ENCODE peak calls at places on chromosomes 4 and X, in four cellular contexts. One of them, this sample, is unnamed.

GRCh38 chrX:129654652-129655546 is at the start of gene APLN:
- DNase-seq in Calu3: peak
- DNase-seq in epithelial cell of proximal tubule: no peak
- DNase-seq in Daoy: peak
- DNase-seq in this sample: no peak

GRCh38 chrX:64536740-64537139 is 141.5 kb upstream of the MTMR8 start:
- DNase-seq in Calu3: no peak
- DNase-seq in epithelial cell of proximal tubule: no peak
- DNase-seq in Daoy: no peak
- DNase-seq in this sample: no peak

GRCh38 chr4:170497729-170498128 is 408.0 kb upstream of the AADAT start:
- DNase-seq in Calu3: no peak
- DNase-seq in epithelial cell of proximal tubule: no peak
- DNase-seq in Daoy: no peak
- DNase-seq in this sample: no peak

GRCh38 chr4:25928320-25928955 is 14.4 kb downstream of the SMIM20 start:
- DNase-seq in Calu3: no peak
- DNase-seq in epithelial cell of proximal tubule: no peak
- DNase-seq in Daoy: no peak
- DNase-seq in this sample: no peak

GRCh38 chr4:118918388-118918787 is 29.7 kb downstream of the SYNPO2 start:
- DNase-seq in Calu3: no peak
- DNase-seq in epithelial cell of proximal tubule: peak
- DNase-seq in Daoy: peak
- DNase-seq in this sample: no peak

GRCh38 chr4:26692014-26692726 is 108.3 kb downstream of the TBC1D19 start:
- DNase-seq in Calu3: no peak
- DNase-seq in epithelial cell of proximal tubule: no peak
- DNase-seq in Daoy: no peak
- DNase-seq in this sample: no peak

GRCh38 chr4:123449780-123450179 is 53.2 kb downstream of the SPRY1 start:
- DNase-seq in Calu3: no peak
- DNase-seq in epithelial cell of proximal tubule: peak
- DNase-seq in Daoy: no peak
- DNase-seq in this sample: no peak

GRCh38 chrX:132086717-132087116 is 41.1 kb downstream of the FRMD7 start:
- DNase-seq in Calu3: no peak
- DNase-seq in epithelial cell of proximal tubule: no peak
- DNase-seq in Daoy: peak
- DNase-seq in this sample: no peak

GRCh38 chrX:140572724-140573123 is 67.9 kb upstream of the SOX3 start:
- DNase-seq in Calu3: peak
- DNase-seq in epithelial cell of proximal tubule: no peak
- DNase-seq in Daoy: peak
- DNase-seq in this sample: no peak

GRCh38 chrX:78092296-78092695 is 11.8 kb upstream of the PGK1 start:
- DNase-seq in Calu3: peak
- DNase-seq in epithelial cell of proximal tubule: no peak
- DNase-seq in Daoy: peak
- DNase-seq in this sample: no peak

GRCh38 chrX:119189586-119189985 is 46.5 kb upstream of the PGRMC1 start:
- DNase-seq in Calu3: no peak
- DNase-seq in epithelial cell of proximal tubule: no peak
- DNase-seq in Daoy: no peak
- DNase-seq in this sample: no peak

GRCh38 chrX:39787999-39788398 is 309.8 kb downstream of the BCOR start:
- DNase-seq in Calu3: no peak
- DNase-seq in epithelial cell of proximal tubule: no peak
- DNase-seq in Daoy: no peak
- DNase-seq in this sample: no peak

GRCh38 chrX:109830157-109830703 is 97.2 kb upstream of the ACSL4 start:
- DNase-seq in Calu3: no peak
- DNase-seq in epithelial cell of proximal tubule: no peak
- DNase-seq in Daoy: no peak
- DNase-seq in this sample: no peak

GRCh38 chrX:87338510-87338909 is 179.1 kb upstream of the KLHL4 start:
- DNase-seq in Calu3: no peak
- DNase-seq in epithelial cell of proximal tubule: peak
- DNase-seq in Daoy: no peak
- DNase-seq in this sample: no peak